ENCODE peak calls at places on chromosomes 7 and 10, in eight cellular contexts. One of them, this sample, is unnamed.

GRCh38 chr7:54773472-54774399 is 14.7 kb upstream of the SEC61G start:
- DNase-seq in breast epithelium: peak; percentile 80
- DNase-seq in CD8-positive, alpha-beta T cell: peak; percentile 43
- DNase-seq in neuronal stem cell: peak; percentile 65
- DNase-seq in heart right ventricle: peak; percentile 80
- DNase-seq in spleen: peak; percentile 86
- DNase-seq in OCI-LY7: peak; percentile 65
- DNase-seq in gastrocnemius medialis: peak; percentile 73
- DNase-seq in this sample: peak; percentile 86

GRCh38 chr7:157694389-157694665 is 357.5 kb downstream of the DNAJB6 start:
- DNase-seq in neuronal stem cell: no peak
- DNase-seq in gastrocnemius medialis: no peak
- DNase-seq in breast epithelium: no peak
- DNase-seq in heart right ventricle: no peak
- DNase-seq in spleen: peak; percentile 42
- DNase-seq in OCI-LY7: no peak
- DNase-seq in CD8-positive, alpha-beta T cell: no peak
- DNase-seq in this sample: no peak

GRCh38 chr10:59878289-59878688 is 28.1 kb downstream of the CCDC6 start:
- DNase-seq in OCI-LY7: no peak
- DNase-seq in CD8-positive, alpha-beta T cell: no peak
- DNase-seq in spleen: no peak
- DNase-seq in breast epithelium: no peak
- DNase-seq in neuronal stem cell: no peak
- DNase-seq in heart right ventricle: no peak
- DNase-seq in gastrocnemius medialis: no peak
- DNase-seq in this sample: no peak

GRCh38 chr7:131525820-131526219 is 30.6 kb downstream of the PODXL start:
- DNase-seq in gastrocnemius medialis: peak; percentile 1
- DNase-seq in neuronal stem cell: no peak
- DNase-seq in breast epithelium: no peak
- DNase-seq in OCI-LY7: no peak
- DNase-seq in heart right ventricle: no peak
- DNase-seq in CD8-positive, alpha-beta T cell: no peak
- DNase-seq in spleen: no peak
- DNase-seq in this sample: no peak

GRCh38 chr10:110765513-110766375 is 106.0 kb upstream of the PDCD4 start:
- DNase-seq in gastrocnemius medialis: no peak
- DNase-seq in OCI-LY7: no peak
- DNase-seq in neuronal stem cell: no peak
- DNase-seq in breast epithelium: no peak
- DNase-seq in spleen: no peak
- DNase-seq in CD8-positive, alpha-beta T cell: no peak
- DNase-seq in heart right ventricle: no peak
- DNase-seq in this sample: no peak

GRCh38 chr10:27258838-27259532 is 18.4 kb upstream of the ACBD5 start:
- DNase-seq in heart right ventricle: no peak
- DNase-seq in CD8-positive, alpha-beta T cell: no peak
- DNase-seq in neuronal stem cell: no peak
- DNase-seq in OCI-LY7: no peak
- DNase-seq in breast epithelium: no peak
- DNase-seq in gastrocnemius medialis: no peak
- DNase-seq in spleen: peak; percentile 82
- DNase-seq in this sample: no peak

GRCh38 chr10:64089648-64090047 is 568.4 kb downstream of the REEP3 start:
- DNase-seq in CD8-positive, alpha-beta T cell: no peak
- DNase-seq in spleen: no peak
- DNase-seq in heart right ventricle: no peak
- DNase-seq in gastrocnemius medialis: no peak
- DNase-seq in breast epithelium: no peak
- DNase-seq in neuronal stem cell: no peak
- DNase-seq in OCI-LY7: no peak
- DNase-seq in this sample: no peak

GRCh38 chr7:105982388-105982787 is 19.3 kb downstream of the CDHR3 start:
- DNase-seq in neuronal stem cell: no peak
- DNase-seq in heart right ventricle: no peak
- DNase-seq in spleen: no peak
- DNase-seq in gastrocnemius medialis: no peak
- DNase-seq in OCI-LY7: no peak
- DNase-seq in CD8-positive, alpha-beta T cell: no peak
- DNase-seq in breast epithelium: no peak
- DNase-seq in this sample: no peak

GRCh38 chr7:69656077-69656476 is 57.8 kb downstream of the AUTS2 start:
- DNase-seq in gastrocnemius medialis: no peak
- DNase-seq in OCI-LY7: no peak
- DNase-seq in CD8-positive, alpha-beta T cell: no peak
- DNase-seq in heart right ventricle: no peak
- DNase-seq in breast epithelium: no peak
- DNase-seq in neuronal stem cell: no peak
- DNase-seq in spleen: no peak
- DNase-seq in this sample: no peak

GRCh38 chr10:12480440-12480839 is 131.1 kb downstream of the CAMK1D start:
- DNase-seq in gastrocnemius medialis: no peak
- DNase-seq in CD8-positive, alpha-beta T cell: no peak
- DNase-seq in breast epithelium: no peak
- DNase-seq in OCI-LY7: no peak
- DNase-seq in spleen: no peak
- DNase-seq in heart right ventricle: no peak
- DNase-seq in neuronal stem cell: no peak
- DNase-seq in this sample: no peak

GRCh38 chr7:149414745-149415390 is 46.0 kb downstream of the ZNF777 start:
- DNase-seq in gastrocnemius medialis: peak; percentile 40
- DNase-seq in OCI-LY7: no peak
- DNase-seq in breast epithelium: no peak
- DNase-seq in CD8-positive, alpha-beta T cell: peak; percentile 53
- DNase-seq in spleen: peak; percentile 93
- DNase-seq in heart right ventricle: peak; percentile 52
- DNase-seq in neuronal stem cell: peak; percentile 73
- DNase-seq in this sample: peak; percentile 84

GRCh38 chr7:124351950-124352349 is 319.1 kb upstream of the TMEM229A start:
- DNase-seq in breast epithelium: no peak
- DNase-seq in spleen: no peak
- DNase-seq in CD8-positive, alpha-beta T cell: no peak
- DNase-seq in neuronal stem cell: no peak
- DNase-seq in gastrocnemius medialis: no peak
- DNase-seq in heart right ventricle: peak; percentile 33
- DNase-seq in OCI-LY7: no peak
- DNase-seq in this sample: no peak

GRCh38 chr10:7610651-7611389 is 55.9 kb downstream of the ITIH5 start:
- DNase-seq in gastrocnemius medialis: peak; percentile 61
- DNase-seq in OCI-LY7: no peak
- DNase-seq in CD8-positive, alpha-beta T cell: no peak
- DNase-seq in neuronal stem cell: no peak
- DNase-seq in heart right ventricle: no peak
- DNase-seq in spleen: no peak
- DNase-seq in breast epithelium: no peak
- DNase-seq in this sample: peak; percentile 63

GRCh38 chr10:34494012-34494411 is 321.1 kb downstream of the PARD3 start:
- DNase-seq in spleen: no peak
- DNase-seq in breast epithelium: no peak
- DNase-seq in neuronal stem cell: no peak
- DNase-seq in CD8-positive, alpha-beta T cell: no peak
- DNase-seq in heart right ventricle: no peak
- DNase-seq in OCI-LY7: no peak
- DNase-seq in gastrocnemius medialis: no peak
- DNase-seq in this sample: no peak

GRCh38 chr7:102073931-102074880 is 212.5 kb upstream of the SH2B2 start:
- DNase-seq in OCI-LY7: no peak
- DNase-seq in heart right ventricle: no peak
- DNase-seq in spleen: no peak
- DNase-seq in gastrocnemius medialis: no peak
- DNase-seq in breast epithelium: peak; percentile 24
- DNase-seq in neuronal stem cell: no peak
- DNase-seq in CD8-positive, alpha-beta T cell: no peak
- DNase-seq in this sample: peak; percentile 54

GRCh38 chr7:371779-372545 is 82.0 kb downstream of the FOXL3 start:
- DNase-seq in neuronal stem cell: no peak
- DNase-seq in OCI-LY7: no peak
- DNase-seq in spleen: peak; percentile 70
- DNase-seq in breast epithelium: peak; percentile 41
- DNase-seq in heart right ventricle: no peak
- DNase-seq in gastrocnemius medialis: no peak
- DNase-seq in CD8-positive, alpha-beta T cell: no peak
- DNase-seq in this sample: no peak

GRCh38 chr10:30114871-30115270 is 55.5 kb upstream of the JCAD start:
- DNase-seq in gastrocnemius medialis: no peak
- DNase-seq in breast epithelium: no peak
- DNase-seq in spleen: no peak
- DNase-seq in CD8-positive, alpha-beta T cell: no peak
- DNase-seq in neuronal stem cell: no peak
- DNase-seq in OCI-LY7: no peak
- DNase-seq in heart right ventricle: no peak
- DNase-seq in this sample: peak; percentile 62

GRCh38 chr10:42950606-42951485 is 126.0 kb upstream of the RET start:
- DNase-seq in heart right ventricle: no peak
- DNase-seq in gastrocnemius medialis: no peak
- DNase-seq in CD8-positive, alpha-beta T cell: no peak
- DNase-seq in OCI-LY7: no peak
- DNase-seq in neuronal stem cell: no peak
- DNase-seq in breast epithelium: no peak
- DNase-seq in spleen: peak; percentile 47
- DNase-seq in this sample: peak; percentile 51

GRCh38 chr7:16657656-16658279 is 11.8 kb downstream of the BZW2 start:
- DNase-seq in spleen: no peak
- DNase-seq in neuronal stem cell: no peak
- DNase-seq in CD8-positive, alpha-beta T cell: no peak
- DNase-seq in gastrocnemius medialis: peak; percentile 34
- DNase-seq in OCI-LY7: no peak
- DNase-seq in breast epithelium: no peak
- DNase-seq in heart right ventricle: peak; percentile 41
- DNase-seq in this sample: no peak

GRCh38 chr7:14095233-14095950 is 105.9 kb upstream of the ETV1 start:
- DNase-seq in gastrocnemius medialis: no peak
- DNase-seq in OCI-LY7: no peak
- DNase-seq in neuronal stem cell: no peak
- DNase-seq in CD8-positive, alpha-beta T cell: no peak
- DNase-seq in heart right ventricle: no peak
- DNase-seq in breast epithelium: no peak
- DNase-seq in spleen: no peak
- DNase-seq in this sample: no peak

GRCh38 chr7:517848-518629 is 1.6 kb downstream of the PDGFA start:
- DNase-seq in spleen: no peak
- DNase-seq in OCI-LY7: no peak
- DNase-seq in CD8-positive, alpha-beta T cell: no peak
- DNase-seq in breast epithelium: no peak
- DNase-seq in gastrocnemius medialis: peak; percentile 76
- DNase-seq in heart right ventricle: peak; percentile 66
- DNase-seq in neuronal stem cell: peak; percentile 35
- DNase-seq in this sample: peak; percentile 80

GRCh38 chr10:131277969-131278368 is 33.6 kb downstream of the TCERG1L start:
- DNase-seq in neuronal stem cell: no peak
- DNase-seq in OCI-LY7: no peak
- DNase-seq in gastrocnemius medialis: no peak
- DNase-seq in heart right ventricle: no peak
- DNase-seq in spleen: peak; percentile 58
- DNase-seq in CD8-positive, alpha-beta T cell: no peak
- DNase-seq in breast epithelium: no peak
- DNase-seq in this sample: no peak

GRCh38 chr10:63915240-63915639 is 394.0 kb downstream of the REEP3 start:
- DNase-seq in OCI-LY7: no peak
- DNase-seq in spleen: no peak
- DNase-seq in breast epithelium: no peak
- DNase-seq in gastrocnemius medialis: no peak
- DNase-seq in neuronal stem cell: no peak
- DNase-seq in heart right ventricle: no peak
- DNase-seq in CD8-positive, alpha-beta T cell: no peak
- DNase-seq in this sample: no peak

GRCh38 chr7:130381468-130382312 is 1.4 kb downstream of the CPA1 start:
- DNase-seq in OCI-LY7: no peak
- DNase-seq in spleen: no peak
- DNase-seq in breast epithelium: no peak
- DNase-seq in neuronal stem cell: no peak
- DNase-seq in gastrocnemius medialis: no peak
- DNase-seq in heart right ventricle: no peak
- DNase-seq in CD8-positive, alpha-beta T cell: no peak
- DNase-seq in this sample: no peak

GRCh38 chr10:80506189-80506575 is 31.5 kb upstream of the SH2D4B start:
- DNase-seq in breast epithelium: no peak
- DNase-seq in heart right ventricle: no peak
- DNase-seq in CD8-positive, alpha-beta T cell: no peak
- DNase-seq in neuronal stem cell: no peak
- DNase-seq in gastrocnemius medialis: no peak
- DNase-seq in spleen: no peak
- DNase-seq in OCI-LY7: no peak
- DNase-seq in this sample: no peak

GRCh38 chr7:151439855-151440798 is at the start of gene CRYGN:
- DNase-seq in neuronal stem cell: no peak
- DNase-seq in spleen: peak; percentile 73
- DNase-seq in gastrocnemius medialis: peak; percentile 9
- DNase-seq in heart right ventricle: no peak
- DNase-seq in CD8-positive, alpha-beta T cell: no peak
- DNase-seq in OCI-LY7: no peak
- DNase-seq in breast epithelium: no peak
- DNase-seq in this sample: no peak
- H3K27ac ChIP-seq in neuronal stem cell: no peak within 1 kb of the TSS
- H3K27ac ChIP-seq in spleen: peak within 1 kb of the TSS; percentile 9
- H3K27ac ChIP-seq in gastrocnemius medialis: no peak within 1 kb of the TSS
- H3K27ac ChIP-seq in heart right ventricle: no peak within 1 kb of the TSS
- H3K27ac ChIP-seq in CD8-positive, alpha-beta T cell: no peak within 1 kb of the TSS
- H3K27ac ChIP-seq in OCI-LY7: no peak within 1 kb of the TSS
- H3K27ac ChIP-seq in breast epithelium: peak within 1 kb of the TSS; percentile 90
- H3K27ac ChIP-seq in this sample: no peak within 1 kb of the TSS

GRCh38 chr10:114607358-114607998 is 50.6 kb downstream of the ABLIM1 start:
- DNase-seq in spleen: no peak
- DNase-seq in CD8-positive, alpha-beta T cell: no peak
- DNase-seq in OCI-LY7: no peak
- DNase-seq in heart right ventricle: no peak
- DNase-seq in breast epithelium: no peak
- DNase-seq in gastrocnemius medialis: no peak
- DNase-seq in neuronal stem cell: no peak
- DNase-seq in this sample: no peak
- H3K27ac ChIP-seq in spleen: no peak overlapping the region
- H3K27ac ChIP-seq in CD8-positive, alpha-beta T cell: no peak overlapping the region
- H3K27ac ChIP-seq in OCI-LY7: no peak overlapping the region
- H3K27ac ChIP-seq in heart right ventricle: peak overlapping the region; percentile 63
- H3K27ac ChIP-seq in breast epithelium: peak overlapping the region; percentile 72
- H3K27ac ChIP-seq in gastrocnemius medialis: peak overlapping the region; percentile 76
- H3K27ac ChIP-seq in neuronal stem cell: no peak overlapping the region
- H3K27ac ChIP-seq in this sample: peak overlapping the region; percentile 71

DNA sequence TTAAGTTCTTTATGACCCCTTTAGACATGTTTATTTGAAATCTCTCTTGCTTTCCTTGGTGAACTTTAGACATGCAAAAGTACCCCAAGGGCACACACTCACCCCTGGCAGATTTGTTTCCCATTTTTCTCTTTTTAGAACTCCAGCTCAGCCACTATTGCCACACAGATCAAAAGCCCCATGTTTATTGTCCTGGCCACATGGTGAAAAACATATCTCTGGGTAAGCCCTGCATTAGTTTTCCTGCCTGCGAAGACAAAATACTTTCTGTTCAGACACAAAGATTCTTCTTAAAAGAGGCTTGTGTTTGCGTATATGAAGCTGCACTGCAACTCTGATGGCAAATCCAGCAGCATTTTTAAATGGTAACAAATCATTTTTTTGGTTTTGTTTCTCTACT is 200.0 kb downstream of the POLR1F start:
- DNase-seq in OCI-LY7: no peak
- DNase-seq in breast epithelium: no peak
- DNase-seq in gastrocnemius medialis: no peak
- DNase-seq in heart right ventricle: no peak
- DNase-seq in neuronal stem cell: no peak
- DNase-seq in spleen: no peak
- DNase-seq in CD8-positive, alpha-beta T cell: no peak
- DNase-seq in this sample: no peak
- H3K27ac ChIP-seq in OCI-LY7: no peak overlapping the region
- H3K27ac ChIP-seq in breast epithelium: no peak overlapping the region
- H3K27ac ChIP-seq in gastrocnemius medialis: no peak overlapping the region
- H3K27ac ChIP-seq in heart right ventricle: no peak overlapping the region
- H3K27ac ChIP-seq in neuronal stem cell: no peak overlapping the region
- H3K27ac ChIP-seq in spleen: no peak overlapping the region
- H3K27ac ChIP-seq in CD8-positive, alpha-beta T cell: no peak overlapping the region
- H3K27ac ChIP-seq in this sample: no peak overlapping the region

GRCh38 chr7:34844401-34844800 is 186.4 kb downstream of the NPSR1 start:
- DNase-seq in CD8-positive, alpha-beta T cell: no peak
- DNase-seq in OCI-LY7: no peak
- DNase-seq in neuronal stem cell: no peak
- DNase-seq in heart right ventricle: no peak
- DNase-seq in breast epithelium: no peak
- DNase-seq in spleen: no peak
- DNase-seq in gastrocnemius medialis: no peak
- DNase-seq in this sample: no peak
- H3K27ac ChIP-seq in CD8-positive, alpha-beta T cell: no peak overlapping the region
- H3K27ac ChIP-seq in OCI-LY7: no peak overlapping the region
- H3K27ac ChIP-seq in neuronal stem cell: no peak overlapping the region
- H3K27ac ChIP-seq in heart right ventricle: no peak overlapping the region
- H3K27ac ChIP-seq in breast epithelium: no peak overlapping the region
- H3K27ac ChIP-seq in spleen: no peak overlapping the region
- H3K27ac ChIP-seq in gastrocnemius medialis: no peak overlapping the region
- H3K27ac ChIP-seq in this sample: no peak overlapping the region

This sample was measured in right atrium auricular region.